ENCODE peak calls at places on chromosomes 3 and 15, in nine cellular contexts. One of them, this sample, is unnamed.

GRCh38 chr15:51349156-51349844 is 7.8 kb downstream of the GLDN start:
- DNase-seq in natural killer cell: no peak
- DNase-seq in AG04450: no peak
- DNase-seq in H9: no peak
- DNase-seq in GM20000: no peak
- DNase-seq in foreskin fibroblast: no peak
- DNase-seq in fibroblast of pulmonary artery: no peak
- DNase-seq in left lung: no peak
- DNase-seq in spleen: no peak
- DNase-seq in this sample: no peak

GRCh38 chr15:93124126-93124525 is 35.1 kb upstream of the RGMA start:
- DNase-seq in fibroblast of pulmonary artery: no peak
- DNase-seq in AG04450: no peak
- DNase-seq in natural killer cell: no peak
- DNase-seq in left lung: no peak
- DNase-seq in foreskin fibroblast: no peak
- DNase-seq in H9: no peak
- DNase-seq in spleen: no peak
- DNase-seq in GM20000: no peak
- DNase-seq in this sample: no peak

GRCh38 chr3:154086286-154086685 is 34.9 kb upstream of the ARHGEF26 start:
- DNase-seq in natural killer cell: no peak
- DNase-seq in GM20000: no peak
- DNase-seq in H9: no peak
- DNase-seq in fibroblast of pulmonary artery: no peak
- DNase-seq in left lung: no peak
- DNase-seq in AG04450: no peak
- DNase-seq in foreskin fibroblast: no peak
- DNase-seq in spleen: no peak
- DNase-seq in this sample: no peak

GRCh38 chr15:33242669-33243191 is 48.2 kb upstream of the FMN1 start:
- DNase-seq in spleen: no peak
- DNase-seq in H9: no peak
- DNase-seq in AG04450: no peak
- DNase-seq in natural killer cell: no peak
- DNase-seq in foreskin fibroblast: no peak
- DNase-seq in left lung: no peak
- DNase-seq in fibroblast of pulmonary artery: peak; percentile 10
- DNase-seq in GM20000: no peak
- DNase-seq in this sample: no peak

GRCh38 chr3:153210660-153211059 is 48.6 kb downstream of the RAP2B start:
- DNase-seq in left lung: no peak
- DNase-seq in GM20000: no peak
- DNase-seq in fibroblast of pulmonary artery: no peak
- DNase-seq in natural killer cell: no peak
- DNase-seq in spleen: no peak
- DNase-seq in H9: no peak
- DNase-seq in AG04450: no peak
- DNase-seq in foreskin fibroblast: peak; percentile 56
- DNase-seq in this sample: no peak

GRCh38 chr3:75001330-75001729 is 386.9 kb upstream of the CNTN3 start:
- DNase-seq in spleen: no peak
- DNase-seq in GM20000: no peak
- DNase-seq in fibroblast of pulmonary artery: peak; percentile 17
- DNase-seq in H9: no peak
- DNase-seq in natural killer cell: no peak
- DNase-seq in left lung: no peak
- DNase-seq in foreskin fibroblast: no peak
- DNase-seq in AG04450: no peak
- DNase-seq in this sample: no peak

GRCh38 chr3:52848617-52849016 is 13.8 kb upstream of the MUSTN1 start:
- DNase-seq in GM20000: no peak
- DNase-seq in H9: no peak
- DNase-seq in spleen: peak; percentile 38
- DNase-seq in natural killer cell: no peak
- DNase-seq in left lung: no peak
- DNase-seq in foreskin fibroblast: peak; percentile 72
- DNase-seq in AG04450: peak; percentile 49
- DNase-seq in fibroblast of pulmonary artery: peak; percentile 63
- DNase-seq in this sample: no peak

GRCh38 chr15:52857937-52858336 is 67.8 kb upstream of the ONECUT1 start:
- DNase-seq in left lung: no peak
- DNase-seq in foreskin fibroblast: no peak
- DNase-seq in AG04450: no peak
- DNase-seq in GM20000: no peak
- DNase-seq in spleen: no peak
- DNase-seq in H9: no peak
- DNase-seq in fibroblast of pulmonary artery: no peak
- DNase-seq in natural killer cell: no peak
- DNase-seq in this sample: no peak

DNA sequence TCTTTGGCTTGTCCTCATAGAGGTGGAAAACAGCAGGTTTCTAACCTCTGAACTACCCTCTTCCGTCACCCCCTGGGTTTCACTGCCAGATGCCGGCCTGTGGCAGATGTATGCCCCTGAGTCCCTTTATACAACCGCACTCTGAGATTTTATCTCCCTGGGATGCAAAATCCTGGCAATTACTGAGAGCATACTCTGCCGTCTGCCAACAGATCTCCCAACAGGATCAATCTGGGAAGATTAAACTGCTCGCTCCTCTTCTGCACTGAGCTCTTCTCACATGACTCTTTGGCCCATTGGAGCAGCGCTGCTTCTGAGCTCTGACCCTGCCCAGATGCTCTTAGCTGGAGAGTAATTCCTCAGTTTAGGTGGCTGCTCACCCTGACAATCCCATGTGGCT is 133.2 kb downstream of the LIPC start:
- DNase-seq in left lung: no peak
- DNase-seq in GM20000: no peak
- DNase-seq in H9: no peak
- DNase-seq in spleen: no peak
- DNase-seq in fibroblast of pulmonary artery: no peak
- DNase-seq in AG04450: no peak
- DNase-seq in foreskin fibroblast: no peak
- DNase-seq in natural killer cell: no peak
- DNase-seq in this sample: peak; percentile 63
- TF ChIP-seq CTCF in left lung: no peak
- TF ChIP-seq CTCF in GM20000: no peak
- TF ChIP-seq CTCF in H9: no peak
- TF ChIP-seq CTCF in spleen: no peak
- TF ChIP-seq CTCF in fibroblast of pulmonary artery: no peak
- TF ChIP-seq CTCF in AG04450: no peak
- TF ChIP-seq CTCF in foreskin fibroblast: no peak
- TF ChIP-seq CTCF in natural killer cell: no peak
- TF ChIP-seq CTCF in this sample: no peak

GRCh38 chr15:70976856-70977255 is 84.2 kb downstream of the LRRC49 start:
- DNase-seq in natural killer cell: no peak
- DNase-seq in fibroblast of pulmonary artery: peak; percentile 54
- DNase-seq in GM20000: no peak
- DNase-seq in spleen: no peak
- DNase-seq in left lung: no peak
- DNase-seq in AG04450: peak; percentile 41
- DNase-seq in H9: no peak
- DNase-seq in foreskin fibroblast: peak; percentile 67
- DNase-seq in this sample: no peak

DNA sequence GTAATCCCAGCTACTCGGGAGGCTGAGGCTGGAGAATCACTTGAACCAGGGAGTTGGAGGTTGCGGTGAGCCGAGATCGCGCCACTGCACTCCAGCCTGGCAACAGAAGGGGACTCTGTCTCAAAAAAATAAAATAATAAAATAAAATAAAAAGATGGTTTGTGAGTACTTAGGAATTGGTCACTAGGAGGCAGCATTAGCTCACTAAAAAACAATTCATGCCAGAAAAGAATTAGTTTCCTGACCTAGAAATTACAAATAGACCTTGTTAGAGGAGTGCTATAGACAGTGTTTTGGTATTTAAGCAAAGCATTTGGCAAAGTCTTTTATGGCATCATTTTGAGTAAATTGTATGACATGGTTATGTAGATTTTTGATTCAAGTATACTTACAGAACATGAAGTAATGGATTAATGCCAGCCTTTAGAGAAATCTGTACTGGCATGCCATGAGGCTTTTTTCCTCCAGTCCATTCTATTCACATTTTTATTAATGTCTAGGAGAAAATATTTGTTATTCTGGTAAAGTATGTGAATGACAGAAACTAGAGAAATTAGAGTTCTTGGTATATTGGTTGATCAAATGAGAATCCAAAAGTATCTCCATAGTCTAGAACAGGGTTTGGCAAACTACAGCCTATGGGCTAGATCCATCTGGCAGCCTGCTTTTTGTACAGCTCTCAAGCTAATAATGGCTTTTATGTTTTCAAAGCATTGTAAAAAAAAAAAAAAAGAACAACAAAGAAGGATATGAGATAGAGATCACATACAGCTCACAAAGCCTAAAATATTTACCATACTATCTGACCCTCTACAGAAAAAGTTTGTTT is 81.6 kb downstream of the LRRC49 start:
- DNase-seq in foreskin fibroblast: peak; percentile 41
- DNase-seq in spleen: no peak
- DNase-seq in left lung: no peak
- DNase-seq in AG04450: peak; percentile 36
- DNase-seq in fibroblast of pulmonary artery: peak; percentile 82
- DNase-seq in H9: no peak
- DNase-seq in natural killer cell: no peak
- DNase-seq in GM20000: no peak
- DNase-seq in this sample: no peak
- TF ChIP-seq CTCF in foreskin fibroblast: peak; percentile 26
- TF ChIP-seq CTCF in spleen: no peak
- TF ChIP-seq CTCF in left lung: peak; percentile 23
- TF ChIP-seq CTCF in AG04450: peak; percentile 51
- TF ChIP-seq CTCF in fibroblast of pulmonary artery: peak; percentile 50
- TF ChIP-seq CTCF in H9: peak; percentile 70
- TF ChIP-seq CTCF in natural killer cell: no peak
- TF ChIP-seq CTCF in GM20000: no peak
- TF ChIP-seq CTCF in this sample: peak; percentile 61

GRCh38 chr15:64150236-64150578 is 1.3 kb upstream of the SNX22 start:
- DNase-seq in left lung: no peak
- DNase-seq in AG04450: no peak
- DNase-seq in GM20000: peak; percentile 32
- DNase-seq in fibroblast of pulmonary artery: no peak
- DNase-seq in natural killer cell: no peak
- DNase-seq in H9: no peak
- DNase-seq in foreskin fibroblast: no peak
- DNase-seq in spleen: no peak
- DNase-seq in this sample: no peak

GRCh38 chr15:64151727-64152506 is at the start of gene SNX22:
- DNase-seq in left lung: no peak
- DNase-seq in fibroblast of pulmonary artery: no peak
- DNase-seq in H9: no peak
- DNase-seq in natural killer cell: no peak
- DNase-seq in AG04450: no peak
- DNase-seq in GM20000: no peak
- DNase-seq in foreskin fibroblast: no peak
- DNase-seq in spleen: peak; percentile 86
- DNase-seq in this sample: no peak

GRCh38 chr15:64148581-64148980 is 3.0 kb upstream of the SNX22 start:
- DNase-seq in fibroblast of pulmonary artery: no peak
- DNase-seq in AG04450: no peak
- DNase-seq in foreskin fibroblast: no peak
- DNase-seq in GM20000: no peak
- DNase-seq in natural killer cell: no peak
- DNase-seq in left lung: no peak
- DNase-seq in H9: no peak
- DNase-seq in spleen: no peak
- DNase-seq in this sample: no peak

GRCh38 chr15:64148168-64148567 is 3.4 kb upstream of the SNX22 start:
- DNase-seq in fibroblast of pulmonary artery: no peak
- DNase-seq in natural killer cell: no peak
- DNase-seq in foreskin fibroblast: no peak
- DNase-seq in H9: no peak
- DNase-seq in spleen: no peak
- DNase-seq in GM20000: no peak
- DNase-seq in left lung: no peak
- DNase-seq in AG04450: no peak
- DNase-seq in this sample: no peak

DNA sequence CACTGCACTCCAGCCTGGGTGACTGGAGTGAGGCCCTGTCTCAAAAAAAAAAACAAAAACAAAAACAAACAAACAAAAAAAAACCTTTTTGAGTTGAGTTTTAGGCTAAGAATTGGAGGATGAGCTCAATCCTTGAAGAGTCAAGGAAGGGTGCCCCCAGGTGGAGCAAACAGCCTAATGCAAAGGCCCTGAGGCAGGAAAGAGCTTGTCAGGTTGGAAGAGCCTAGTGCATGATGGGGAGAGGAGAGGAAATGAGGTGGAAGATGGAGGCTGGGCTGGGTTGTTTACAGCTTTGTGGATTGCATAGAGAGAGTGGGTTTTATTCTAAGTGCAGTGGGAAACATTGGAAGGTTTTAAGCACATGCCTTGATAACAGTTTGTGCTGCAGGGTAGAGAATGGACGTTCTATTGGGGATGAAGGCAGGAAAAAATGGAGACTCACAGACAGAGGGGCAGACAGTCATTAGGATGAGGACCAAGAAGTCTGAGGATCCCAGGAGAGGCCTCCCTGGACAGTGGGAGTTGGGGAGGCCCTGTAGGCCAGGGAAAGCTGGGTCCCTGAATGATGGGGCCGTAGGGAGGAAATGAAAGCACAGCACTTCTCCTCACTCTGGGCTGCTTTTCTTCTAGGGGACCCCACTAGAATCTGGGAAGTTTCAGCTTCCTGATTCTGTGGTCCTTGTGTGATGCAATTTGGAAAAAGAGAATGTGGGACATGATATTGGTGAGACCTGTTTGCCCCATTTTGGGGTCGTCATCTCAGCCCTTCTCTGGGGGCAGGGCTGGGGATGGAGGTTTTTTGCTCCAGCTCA is 1.9 kb upstream of the SNX22 start:
- DNase-seq in natural killer cell: no peak
- DNase-seq in AG04450: no peak
- DNase-seq in fibroblast of pulmonary artery: no peak
- DNase-seq in foreskin fibroblast: no peak
- DNase-seq in left lung: no peak
- DNase-seq in H9: peak; percentile 64
- DNase-seq in GM20000: no peak
- DNase-seq in spleen: no peak
- DNase-seq in this sample: no peak
- TF ChIP-seq CTCF in natural killer cell: no peak
- TF ChIP-seq CTCF in AG04450: no peak
- TF ChIP-seq CTCF in fibroblast of pulmonary artery: peak; percentile 12
- TF ChIP-seq CTCF in foreskin fibroblast: peak; percentile 12
- TF ChIP-seq CTCF in left lung: no peak
- TF ChIP-seq CTCF in H9: peak; percentile 56
- TF ChIP-seq CTCF in GM20000: peak; percentile 19
- TF ChIP-seq CTCF in spleen: no peak
- TF ChIP-seq CTCF in this sample: no peak

DNA sequence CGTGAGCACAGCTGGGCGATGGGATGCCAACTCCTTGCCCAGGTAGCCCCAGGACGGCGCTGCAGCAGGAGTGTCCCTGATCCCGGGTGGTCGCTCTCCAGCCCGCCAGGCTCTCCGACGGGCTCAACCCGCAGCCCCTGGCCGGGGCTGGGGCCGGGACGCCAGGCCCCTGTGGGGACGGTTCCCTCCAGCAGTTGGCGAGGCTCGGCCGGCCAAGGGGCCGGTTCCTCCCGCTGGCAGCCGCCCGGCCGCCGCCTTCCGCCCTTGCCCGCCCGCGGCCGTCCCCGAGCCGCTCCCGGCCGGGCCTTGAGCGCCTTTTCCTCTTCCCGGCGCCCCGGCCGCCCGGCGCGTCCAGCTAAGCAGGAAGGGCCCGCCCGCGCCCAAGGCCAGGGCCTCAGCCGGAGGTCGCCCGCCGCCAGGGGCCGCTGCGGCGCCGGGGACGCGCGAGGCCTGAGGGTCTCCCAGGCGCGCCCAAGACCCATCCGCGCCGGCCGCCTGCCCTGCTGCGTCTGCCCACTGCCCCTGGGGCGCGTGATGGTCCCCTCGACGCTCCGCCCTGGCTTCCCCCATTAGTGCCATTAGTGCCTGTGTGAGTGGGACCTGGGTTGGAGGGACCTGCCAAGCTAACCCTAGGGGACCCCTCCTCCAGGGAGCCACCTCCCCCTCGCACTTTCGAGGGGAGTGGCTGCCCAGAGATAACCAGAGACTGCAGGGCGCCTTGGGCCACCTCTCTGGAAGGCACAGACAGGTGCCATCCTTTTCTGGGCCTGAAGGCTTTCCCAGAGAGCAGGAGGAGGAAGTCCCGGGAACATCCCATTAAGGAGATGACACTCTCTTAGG is 106.4 kb downstream of the FBLN2 start:
- DNase-seq in natural killer cell: peak; percentile 33
- DNase-seq in spleen: peak; percentile 87
- DNase-seq in left lung: no peak
- DNase-seq in foreskin fibroblast: no peak
- DNase-seq in H9: peak; percentile 74
- DNase-seq in AG04450: no peak
- DNase-seq in fibroblast of pulmonary artery: peak; percentile 38
- DNase-seq in GM20000: peak; percentile 72
- DNase-seq in this sample: peak; percentile 88
- TF ChIP-seq CTCF in natural killer cell: peak; percentile 36
- TF ChIP-seq CTCF in spleen: peak; percentile 12
- TF ChIP-seq CTCF in left lung: peak; percentile 68
- TF ChIP-seq CTCF in foreskin fibroblast: no peak
- TF ChIP-seq CTCF in H9: peak; percentile 74
- TF ChIP-seq CTCF in AG04450: peak; percentile 24
- TF ChIP-seq CTCF in fibroblast of pulmonary artery: no peak
- TF ChIP-seq CTCF in GM20000: peak; percentile 66
- TF ChIP-seq CTCF in this sample: peak; percentile 68

This sample was measured in osteocyte.